ENCODE peak calls at places on chromosomes 5 and 9, in six cellular contexts. U, A, R, D, Y and Z are unnamed samples.

GRCh38 chr5:16937023-16937379 is 913 bp upstream of the MYO10 start:
- DNase-seq in U (no peak), A (no peak), R (no peak), D (no peak), Y (no peak), Z (peak)

GRCh38 chr5:6868816-6869215 is 155.6 kb downstream of the TENT4A start:
- DNase-seq in U (no peak), A (no peak), R (no peak), D (no peak), Y (no peak), Z (no peak)

GRCh38 chr5:168366124-168366523 is 74.7 kb downstream of the WWC1 start:
- DNase-seq in U (no peak), A (no peak), R (no peak), D (no peak), Y (no peak), Z (no peak)

GRCh38 chr9:79535534-79535933 is 36.2 kb upstream of the TLE4 start:
- DNase-seq in U (no peak), A (no peak), R (no peak), D (no peak), Y (no peak), Z (no peak)

GRCh38 chr9:121985792-121986494 is 107.2 kb downstream of the TTLL11 start:
- DNase-seq in U (peak), A (peak), R (no peak), D (peak), Y (no peak), Z (no peak)

GRCh38 chr9:114583371-114583770 is 4.2 kb upstream of the ATP6V1G1 start:
- DNase-seq in U (no peak), A (no peak), R (no peak), D (no peak), Y (no peak), Z (no peak)

GRCh38 chr9:89675403-89675771 is 70.6 kb downstream of the GADD45G start:
- DNase-seq in U (no peak), A (no peak), R (no peak), D (peak), Y (no peak), Z (no peak)

GRCh38 chr5:168931638-168932345 is 352.6 kb upstream of the PANK3 start:
- DNase-seq in U (no peak), A (no peak), R (no peak), D (no peak), Y (no peak), Z (no peak)

GRCh38 chr9:37693265-37693664 is 42.5 kb downstream of the FRMPD1 start:
- DNase-seq in U (no peak), A (no peak), R (no peak), D (no peak), Y (no peak), Z (peak)

GRCh38 chr9:134217431-134218210 is 53.3 kb upstream of the RNU6ATAC start:
- DNase-seq in U (no peak), A (no peak), R (peak), D (peak), Y (no peak), Z (no peak)

GRCh38 chr9:5876026-5876425 is 14.7 kb upstream of the MLANA start:
- DNase-seq in U (no peak), A (no peak), R (no peak), D (no peak), Y (no peak), Z (no peak)

GRCh38 chr5:172868924-172869565 is 35.0 kb downstream of the ERGIC1 start:
- DNase-seq in U (peak), A (peak), R (no peak), D (peak), Y (peak), Z (no peak)

GRCh38 chr5:880816-881550 is 11.6 kb downstream of the BRD9 start:
- DNase-seq in U (no peak), A (no peak), R (no peak), D (no peak), Y (no peak), Z (no peak)

GRCh38 chr9:2229109-2229733 is 214.1 kb downstream of the SMARCA2 start:
- DNase-seq in U (no peak), A (no peak), R (peak), D (no peak), Y (no peak), Z (no peak)

GRCh38 chr9:136690841-136691261 is 3.6 kb upstream of the AGPAT2 start:
- DNase-seq in U (no peak), A (no peak), R (no peak), D (peak), Y (no peak), Z (no peak)

GRCh38 chr5:117953272-117953671 is 1035.1 kb downstream of the DTWD2 start:
- DNase-seq in U (no peak), A (no peak), R (no peak), D (no peak), Y (no peak), Z (no peak)

GRCh38 chr5:68688547-68688946 is 405.3 kb upstream of the SLC30A5 start:
- DNase-seq in U (no peak), A (no peak), R (no peak), D (no peak), Y (no peak), Z (no peak)

GRCh38 chr9:89687216-89687615 is 82.4 kb downstream of the GADD45G start:
- DNase-seq in U (no peak), A (no peak), R (no peak), D (no peak), Y (no peak), Z (no peak)

GRCh38 chr5:149143470-149143869 is 2.2 kb downstream of the ABLIM3 start:
- DNase-seq in U (peak), A (no peak), R (no peak), D (no peak), Y (no peak), Z (no peak)

GRCh38 chr9:19409406-19410194 is 791 bp downstream of the ACER2 start:
- DNase-seq in U (peak), A (peak), R (peak), D (peak), Y (peak), Z (peak)

GRCh38 chr9:84146893-84147705 is 166.5 kb downstream of the RMI1 start:
- DNase-seq in U (no peak), A (no peak), R (no peak), D (no peak), Y (no peak), Z (no peak)

GRCh38 chr5:172183881-172184280 is 4.1 kb downstream of the STK10 start:
- DNase-seq in U (no peak), A (no peak), R (no peak), D (no peak), Y (no peak), Z (no peak)

GRCh38 chr5:180090769-180091546 is 19.4 kb upstream of the RNF130 start:
- DNase-seq in U (no peak), A (no peak), R (peak), D (no peak), Y (no peak), Z (peak)

DNA sequence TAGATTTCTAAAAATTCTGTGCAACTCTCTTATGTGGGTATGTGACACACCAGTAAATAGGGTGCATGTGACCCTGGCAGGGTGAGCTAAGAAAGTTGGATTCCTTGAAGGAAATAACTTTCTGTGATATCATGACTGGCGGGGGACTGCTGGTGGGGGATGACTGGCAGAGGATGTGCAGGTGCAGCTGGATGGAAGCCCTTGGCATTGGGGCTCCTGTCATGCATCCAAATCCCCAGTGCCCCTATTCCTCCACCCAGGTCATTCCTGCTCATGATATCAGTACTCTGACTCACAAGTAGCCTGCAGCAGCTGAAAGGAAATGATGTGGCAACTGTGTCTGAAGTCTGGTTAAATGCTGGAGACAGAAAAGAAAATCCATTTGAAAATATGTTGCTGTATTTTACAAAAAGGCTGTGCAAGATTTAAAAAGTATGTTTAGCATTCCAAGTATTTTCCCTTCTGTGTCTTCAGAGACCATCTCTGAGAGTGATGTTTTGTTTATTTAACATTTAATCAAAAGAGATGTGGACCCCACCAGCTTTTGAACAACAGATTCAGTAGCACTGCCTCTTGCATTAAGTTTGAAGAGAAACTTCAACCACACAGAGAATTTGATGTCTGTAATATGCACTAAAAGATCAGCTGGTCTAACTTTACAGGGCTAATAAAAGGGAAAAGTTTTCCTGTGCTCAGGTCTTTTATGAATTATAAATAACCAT is 17.9 kb upstream of the ZSWIM6 start:
- DNase-seq in U (peak), A (no peak), R (no peak), D (no peak), Y (no peak), Z (no peak)
- TF ChIP-seq CTCF in U (no peak), A (no peak), R (no peak), D (no peak), Y (no peak), Z (no peak)

DNA sequence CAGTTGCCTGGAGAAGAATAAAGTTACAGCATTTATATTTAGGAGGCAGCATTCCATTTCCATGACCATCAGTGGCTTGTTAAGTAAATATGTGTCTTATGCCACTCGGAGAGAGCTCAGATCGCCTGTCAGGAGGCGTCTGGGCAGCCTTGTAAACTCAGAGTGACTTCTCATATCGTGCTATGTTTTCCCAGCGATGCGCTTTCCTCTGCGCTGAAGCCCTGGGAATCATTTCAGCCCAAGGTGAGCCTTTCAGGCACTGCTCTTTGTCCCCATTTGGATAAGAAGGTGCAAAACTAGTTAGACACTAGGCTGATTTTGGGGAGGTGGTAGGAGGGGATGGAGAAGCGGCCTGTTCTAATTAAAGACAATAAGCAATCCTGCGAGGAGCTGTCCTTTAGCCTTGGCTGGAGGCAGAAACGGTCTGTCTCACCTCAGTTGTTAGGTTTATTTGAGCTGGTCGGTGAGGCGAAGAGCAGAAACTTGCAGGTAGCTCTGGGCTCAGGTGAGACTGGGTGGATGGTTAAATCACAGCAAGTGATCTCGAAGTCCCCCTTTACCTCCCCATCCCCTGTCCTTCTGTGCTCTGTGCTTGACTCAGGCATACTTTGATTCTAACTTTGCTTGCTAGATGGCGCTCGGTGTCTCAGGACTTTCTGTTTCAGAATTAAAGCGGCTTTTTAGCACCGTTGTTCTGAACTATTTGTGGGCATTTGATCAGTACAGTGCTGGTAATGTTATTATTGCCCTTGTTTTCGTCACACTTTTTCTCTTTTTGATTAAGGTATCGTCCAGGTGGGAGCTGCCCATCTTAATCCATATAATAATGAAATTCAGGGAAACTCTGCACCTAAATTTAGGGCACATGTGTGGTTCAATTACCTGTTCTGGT is 24.6 kb downstream of the NR2F1 start:
- DNase-seq in U (no peak), A (peak), R (peak), D (no peak), Y (peak), Z (no peak)
- H3K27ac ChIP-seq in U (no peak), A (peak), R (no peak), D (no peak), Y (no peak), Z (no peak)

DNA sequence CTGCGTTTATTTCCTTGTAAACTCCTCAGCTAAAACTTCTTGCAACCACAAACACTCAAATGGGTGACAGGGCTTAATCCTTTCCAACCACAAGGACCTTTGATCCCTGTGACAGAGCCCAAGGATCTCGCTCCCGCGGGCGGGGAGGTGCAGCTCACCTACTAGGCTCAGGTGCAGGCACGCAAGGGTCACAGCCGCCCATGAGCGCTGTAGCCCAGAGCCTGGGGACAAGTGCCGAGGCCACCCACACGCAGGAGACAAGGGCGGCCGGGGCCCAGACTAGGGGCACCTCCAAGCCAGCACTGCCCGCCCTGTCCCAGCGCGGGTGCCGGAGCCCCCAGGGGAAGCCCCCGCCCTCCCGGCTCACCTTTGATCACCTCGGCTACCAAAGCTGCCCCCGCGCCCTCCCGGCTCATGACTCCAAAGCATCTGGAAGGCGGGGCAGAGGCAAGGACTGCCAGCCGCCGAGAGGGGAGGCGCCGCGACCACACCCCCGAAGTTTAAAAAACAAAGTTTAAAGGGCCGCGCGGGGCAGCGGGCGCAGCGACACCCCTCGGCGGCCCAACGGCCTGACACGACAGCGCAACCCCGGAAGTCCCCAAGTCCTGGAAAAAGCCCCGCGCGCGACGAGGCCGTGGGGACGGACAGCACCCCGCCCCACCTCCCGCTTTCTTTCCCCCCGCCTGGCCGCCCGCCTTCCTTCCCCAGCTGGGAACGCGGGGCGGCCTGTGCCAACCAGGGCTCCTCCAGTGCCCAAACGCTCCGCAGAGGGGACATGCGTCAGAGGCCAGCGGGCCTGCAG is 53.0 kb downstream of the CDC14B start:
- DNase-seq in U (peak), A (peak), R (peak), D (peak), Y (peak), Z (peak)
- TF ChIP-seq CTCF in U (peak), A (peak), R (peak), D (peak), Y (peak), Z (peak)

GRCh38 chr9:82140471-82140870 is 151.9 kb downstream of the SPATA31D1 start:
- DNase-seq in U (no peak), A (no peak), R (no peak), D (no peak), Y (no peak), Z (no peak)
- H3K27ac ChIP-seq in U (no peak), A (no peak), R (no peak), D (no peak), Y (no peak), Z (no peak)